ENCODE peak calls at places on chromosome 7, in nine cellular contexts. One of them, this sample, is unnamed.
A peak's percentile ranks its signal among the peaks of the same experiment; 100 is the strongest.

GRCh38 chr7:155847821-155848435 is 35.7 kb upstream of the SHH start:
- DNase-seq in cardiac muscle cell: no peak
- DNase-seq in aorta: no peak
- DNase-seq in iPS DF 19.7: no peak
- DNase-seq in iPS-NIHi11: no peak
- DNase-seq in NCI-H446: no peak
- DNase-seq in prostate gland: no peak
- DNase-seq in endothelial cell: no peak
- DNase-seq in T1000: no peak
- DNase-seq in this sample: no peak

GRCh38 chr7:51021906-51022570 is 239.3 kb upstream of the GRB10 start:
- DNase-seq in iPS DF 19.7: no peak
- DNase-seq in endothelial cell: no peak
- DNase-seq in iPS-NIHi11: no peak
- DNase-seq in aorta: no peak
- DNase-seq in T1000: no peak
- DNase-seq in cardiac muscle cell: peak; percentile 24
- DNase-seq in NCI-H446: no peak
- DNase-seq in prostate gland: no peak
- DNase-seq in this sample: no peak

GRCh38 chr7:13988011-13988410 is 1.5 kb downstream of the ETV1 start:
- DNase-seq in endothelial cell: no peak
- DNase-seq in iPS DF 19.7: no peak
- DNase-seq in cardiac muscle cell: peak; percentile 81
- DNase-seq in iPS-NIHi11: no peak
- DNase-seq in prostate gland: no peak
- DNase-seq in aorta: no peak
- DNase-seq in T1000: no peak
- DNase-seq in NCI-H446: no peak
- DNase-seq in this sample: no peak

GRCh38 chr7:85023066-85023687 is 163.7 kb downstream of the SEMA3D start:
- DNase-seq in prostate gland: peak; percentile 33
- DNase-seq in aorta: no peak
- DNase-seq in NCI-H446: peak; percentile 56
- DNase-seq in iPS DF 19.7: no peak
- DNase-seq in T1000: peak; percentile 3
- DNase-seq in cardiac muscle cell: peak; percentile 67
- DNase-seq in endothelial cell: peak; percentile 61
- DNase-seq in iPS-NIHi11: peak; percentile 27
- DNase-seq in this sample: peak; percentile 34

GRCh38 chr7:51357821-51358220 is 41.2 kb upstream of the COBL start:
- DNase-seq in iPS-NIHi11: no peak
- DNase-seq in T1000: no peak
- DNase-seq in NCI-H446: no peak
- DNase-seq in cardiac muscle cell: no peak
- DNase-seq in prostate gland: no peak
- DNase-seq in endothelial cell: no peak
- DNase-seq in iPS DF 19.7: no peak
- DNase-seq in aorta: no peak
- DNase-seq in this sample: no peak

GRCh38 chr7:82257118-82257695 is 186.4 kb downstream of the CACNA2D1 start:
- DNase-seq in cardiac muscle cell: no peak
- DNase-seq in NCI-H446: peak; percentile 65
- DNase-seq in prostate gland: no peak
- DNase-seq in aorta: no peak
- DNase-seq in endothelial cell: no peak
- DNase-seq in iPS DF 19.7: no peak
- DNase-seq in iPS-NIHi11: no peak
- DNase-seq in T1000: no peak
- DNase-seq in this sample: no peak

GRCh38 chr7:128410092-128410665 is 397 bp upstream of the IMPDH1 start:
- DNase-seq in T1000: peak; percentile 68
- DNase-seq in iPS DF 19.7: no peak
- DNase-seq in endothelial cell: peak; percentile 33
- DNase-seq in iPS-NIHi11: no peak
- DNase-seq in cardiac muscle cell: peak; percentile 95
- DNase-seq in aorta: peak; percentile 81
- DNase-seq in NCI-H446: no peak
- DNase-seq in prostate gland: peak; percentile 48
- DNase-seq in this sample: no peak

GRCh38 chr7:26860361-26860760 is 4.0 kb downstream of the SKAP2 start:
- DNase-seq in NCI-H446: no peak
- DNase-seq in T1000: no peak
- DNase-seq in aorta: no peak
- DNase-seq in iPS DF 19.7: no peak
- DNase-seq in cardiac muscle cell: no peak
- DNase-seq in endothelial cell: no peak
- DNase-seq in iPS-NIHi11: peak; percentile 15
- DNase-seq in prostate gland: peak; percentile 55
- DNase-seq in this sample: no peak

GRCh38 chr7:68006619-68007018 is 1010.0 kb downstream of the TYW1 start:
- DNase-seq in aorta: no peak
- DNase-seq in cardiac muscle cell: no peak
- DNase-seq in T1000: no peak
- DNase-seq in prostate gland: no peak
- DNase-seq in iPS DF 19.7: no peak
- DNase-seq in iPS-NIHi11: no peak
- DNase-seq in endothelial cell: no peak
- DNase-seq in NCI-H446: no peak
- DNase-seq in this sample: no peak

GRCh38 chr7:116704650-116705049 is 32.7 kb downstream of the MET start:
- DNase-seq in iPS-NIHi11: no peak
- DNase-seq in iPS DF 19.7: no peak
- DNase-seq in aorta: no peak
- DNase-seq in NCI-H446: no peak
- DNase-seq in T1000: no peak
- DNase-seq in cardiac muscle cell: no peak
- DNase-seq in prostate gland: no peak
- DNase-seq in endothelial cell: no peak
- DNase-seq in this sample: no peak

GRCh38 chr7:101237206-101238067 is at the start of gene CLDN15:
- DNase-seq in aorta: peak; percentile 72
- DNase-seq in prostate gland: no peak
- DNase-seq in endothelial cell: no peak
- DNase-seq in iPS-NIHi11: no peak
- DNase-seq in iPS DF 19.7: no peak
- DNase-seq in T1000: peak; percentile 75
- DNase-seq in NCI-H446: no peak
- DNase-seq in cardiac muscle cell: peak; percentile 87
- DNase-seq in this sample: no peak

GRCh38 chr7:30562498-30562897 is 32.2 kb upstream of the GARS1 start:
- DNase-seq in cardiac muscle cell: peak; percentile 78
- DNase-seq in endothelial cell: no peak
- DNase-seq in aorta: no peak
- DNase-seq in T1000: no peak
- DNase-seq in NCI-H446: no peak
- DNase-seq in iPS DF 19.7: no peak
- DNase-seq in iPS-NIHi11: no peak
- DNase-seq in prostate gland: no peak
- DNase-seq in this sample: no peak

GRCh38 chr7:143217806-143218205 is 4.0 kb upstream of the TAS2R40 start:
- DNase-seq in T1000: no peak
- DNase-seq in cardiac muscle cell: no peak
- DNase-seq in NCI-H446: no peak
- DNase-seq in aorta: no peak
- DNase-seq in endothelial cell: no peak
- DNase-seq in prostate gland: no peak
- DNase-seq in iPS-NIHi11: no peak
- DNase-seq in iPS DF 19.7: no peak
- DNase-seq in this sample: no peak

GRCh38 chr7:63899691-63900393 is 98.8 kb upstream of the ZNF722 start:
- DNase-seq in iPS-NIHi11: no peak
- DNase-seq in NCI-H446: no peak
- DNase-seq in aorta: peak; percentile 83
- DNase-seq in T1000: peak; percentile 54
- DNase-seq in cardiac muscle cell: no peak
- DNase-seq in iPS DF 19.7: no peak
- DNase-seq in prostate gland: peak; percentile 73
- DNase-seq in endothelial cell: no peak
- DNase-seq in this sample: no peak

GRCh38 chr7:1289681-1290261 is 57.1 kb downstream of the UNCX start:
- DNase-seq in iPS DF 19.7: no peak
- DNase-seq in iPS-NIHi11: no peak
- DNase-seq in endothelial cell: no peak
- DNase-seq in T1000: no peak
- DNase-seq in prostate gland: no peak
- DNase-seq in aorta: peak; percentile 47
- DNase-seq in cardiac muscle cell: no peak
- DNase-seq in NCI-H446: no peak
- DNase-seq in this sample: no peak

GRCh38 chr7:121126801-121127534 is 138.5 kb downstream of the CPED1 start:
- DNase-seq in cardiac muscle cell: peak; percentile 60
- DNase-seq in endothelial cell: no peak
- DNase-seq in T1000: no peak
- DNase-seq in iPS DF 19.7: no peak
- DNase-seq in prostate gland: no peak
- DNase-seq in iPS-NIHi11: no peak
- DNase-seq in NCI-H446: no peak
- DNase-seq in aorta: no peak
- DNase-seq in this sample: no peak

GRCh38 chr7:122845286-122845685 is 41.0 kb downstream of the CADPS2 start:
- DNase-seq in cardiac muscle cell: no peak
- DNase-seq in iPS-NIHi11: no peak
- DNase-seq in endothelial cell: no peak
- DNase-seq in prostate gland: no peak
- DNase-seq in iPS DF 19.7: no peak
- DNase-seq in aorta: no peak
- DNase-seq in T1000: no peak
- DNase-seq in NCI-H446: no peak
- DNase-seq in this sample: no peak

GRCh38 chr7:128841961-128842673 is 11.9 kb downstream of the FLNC start:
- DNase-seq in prostate gland: no peak
- DNase-seq in iPS DF 19.7: no peak
- DNase-seq in iPS-NIHi11: peak; percentile 96
- DNase-seq in NCI-H446: no peak
- DNase-seq in endothelial cell: peak; percentile 70
- DNase-seq in T1000: no peak
- DNase-seq in aorta: peak; percentile 57
- DNase-seq in cardiac muscle cell: peak; percentile 40
- DNase-seq in this sample: no peak

GRCh38 chr7:1917221-1918062 is 247.4 kb downstream of the ELFN1 start:
- DNase-seq in aorta: no peak
- DNase-seq in prostate gland: no peak
- DNase-seq in endothelial cell: no peak
- DNase-seq in iPS DF 19.7: no peak
- DNase-seq in iPS-NIHi11: no peak
- DNase-seq in NCI-H446: no peak
- DNase-seq in cardiac muscle cell: peak; percentile 46
- DNase-seq in T1000: no peak
- DNase-seq in this sample: no peak

GRCh38 chr7:148623586-148624282 is 33.2 kb downstream of the C7orf33 start:
- DNase-seq in NCI-H446: no peak
- DNase-seq in T1000: no peak
- DNase-seq in endothelial cell: no peak
- DNase-seq in iPS DF 19.7: no peak
- DNase-seq in iPS-NIHi11: no peak
- DNase-seq in cardiac muscle cell: peak; percentile 67
- DNase-seq in prostate gland: no peak
- DNase-seq in aorta: no peak
- DNase-seq in this sample: peak; percentile 39

GRCh38 chr7:150448789-150449147 is 1.7 kb upstream of the GIMAP8 start:
- DNase-seq in T1000: no peak
- DNase-seq in endothelial cell: peak; percentile 87
- DNase-seq in iPS DF 19.7: no peak
- DNase-seq in prostate gland: peak; percentile 55
- DNase-seq in iPS-NIHi11: peak; percentile 90
- DNase-seq in aorta: peak; percentile 85
- DNase-seq in cardiac muscle cell: peak; percentile 60
- DNase-seq in NCI-H446: peak; percentile 25
- DNase-seq in this sample: peak; percentile 32

GRCh38 chr7:25720427-25720826 is 431.6 kb upstream of the NFE2L3 start:
- DNase-seq in iPS-NIHi11: peak; percentile 36
- DNase-seq in prostate gland: no peak
- DNase-seq in NCI-H446: no peak
- DNase-seq in cardiac muscle cell: peak; percentile 23
- DNase-seq in aorta: no peak
- DNase-seq in iPS DF 19.7: no peak
- DNase-seq in T1000: no peak
- DNase-seq in endothelial cell: no peak
- DNase-seq in this sample: no peak

GRCh38 chr7:78226059-78226658 is 427.6 kb downstream of the PHTF2 start:
- DNase-seq in NCI-H446: peak; percentile 62
- DNase-seq in cardiac muscle cell: peak; percentile 51
- DNase-seq in endothelial cell: peak; percentile 57
- DNase-seq in prostate gland: no peak
- DNase-seq in iPS-NIHi11: peak; percentile 64
- DNase-seq in iPS DF 19.7: peak; percentile 33
- DNase-seq in aorta: peak; percentile 59
- DNase-seq in T1000: no peak
- DNase-seq in this sample: peak; percentile 6

GRCh38 chr7:51243631-51244030 is 73.0 kb downstream of the COBL start:
- DNase-seq in prostate gland: no peak
- DNase-seq in NCI-H446: no peak
- DNase-seq in cardiac muscle cell: no peak
- DNase-seq in iPS-NIHi11: no peak
- DNase-seq in aorta: no peak
- DNase-seq in endothelial cell: no peak
- DNase-seq in T1000: no peak
- DNase-seq in iPS DF 19.7: no peak
- DNase-seq in this sample: no peak

GRCh38 chr7:39464350-39465054 is 101.7 kb upstream of the YAE1 start:
- DNase-seq in NCI-H446: no peak
- DNase-seq in endothelial cell: no peak
- DNase-seq in cardiac muscle cell: no peak
- DNase-seq in iPS DF 19.7: no peak
- DNase-seq in iPS-NIHi11: no peak
- DNase-seq in T1000: no peak
- DNase-seq in aorta: no peak
- DNase-seq in prostate gland: no peak
- DNase-seq in this sample: no peak

GRCh38 chr7:55552320-55553086 is 19.8 kb downstream of the VOPP1 start:
- DNase-seq in endothelial cell: peak; percentile 21
- DNase-seq in T1000: no peak
- DNase-seq in prostate gland: peak; percentile 49
- DNase-seq in NCI-H446: no peak
- DNase-seq in cardiac muscle cell: peak; percentile 82
- DNase-seq in iPS DF 19.7: no peak
- DNase-seq in iPS-NIHi11: peak; percentile 56
- DNase-seq in aorta: peak; percentile 81
- DNase-seq in this sample: no peak

GRCh38 chr7:102063736-102064135 is 222.9 kb upstream of the SH2B2 start:
- DNase-seq in prostate gland: no peak
- DNase-seq in iPS-NIHi11: peak; percentile 74
- DNase-seq in T1000: no peak
- DNase-seq in cardiac muscle cell: peak; percentile 55
- DNase-seq in endothelial cell: no peak
- DNase-seq in aorta: no peak
- DNase-seq in NCI-H446: no peak
- DNase-seq in iPS DF 19.7: no peak
- DNase-seq in this sample: no peak

GRCh38 chr7:102834999-102835398 is 77.8 kb upstream of the LRRC17 start:
- DNase-seq in T1000: no peak
- DNase-seq in prostate gland: no peak
- DNase-seq in NCI-H446: no peak
- DNase-seq in iPS DF 19.7: no peak
- DNase-seq in cardiac muscle cell: peak; percentile 63
- DNase-seq in endothelial cell: no peak
- DNase-seq in aorta: no peak
- DNase-seq in iPS-NIHi11: no peak
- DNase-seq in this sample: no peak

GRCh38 chr7:8250547-8250946 is 11.4 kb downstream of the ICA1 start:
- DNase-seq in iPS-NIHi11: no peak
- DNase-seq in prostate gland: no peak
- DNase-seq in iPS DF 19.7: no peak
- DNase-seq in NCI-H446: no peak
- DNase-seq in T1000: no peak
- DNase-seq in aorta: no peak
- DNase-seq in endothelial cell: no peak
- DNase-seq in cardiac muscle cell: no peak
- DNase-seq in this sample: no peak

GRCh38 chr7:28183627-28184026 is 3.0 kb upstream of the JAZF1 start:
- DNase-seq in prostate gland: no peak
- DNase-seq in NCI-H446: no peak
- DNase-seq in iPS-NIHi11: no peak
- DNase-seq in T1000: no peak
- DNase-seq in endothelial cell: no peak
- DNase-seq in iPS DF 19.7: no peak
- DNase-seq in aorta: no peak
- DNase-seq in cardiac muscle cell: no peak
- DNase-seq in this sample: no peak

GRCh38 chr7:47609803-47610452 is 28.0 kb upstream of the TNS3 start:
- DNase-seq in prostate gland: no peak
- DNase-seq in NCI-H446: no peak
- DNase-seq in iPS-NIHi11: no peak
- DNase-seq in endothelial cell: no peak
- DNase-seq in cardiac muscle cell: peak; percentile 74
- DNase-seq in T1000: no peak
- DNase-seq in aorta: no peak
- DNase-seq in iPS DF 19.7: no peak
- DNase-seq in this sample: no peak